ENCODE peak calls at places on chromosomes 16 and 17, in nine cellular contexts. B, W, N, Z, E, O, M, D and C are unnamed samples.

GRCh38 chr16:65318138-65318537 is 196.3 kb upstream of the CDH11 start:
- DNase-seq in N (no peak), D (peak), B (peak), Z (no peak), W (no peak), M (no peak), E (no peak), O (no peak), C (no peak)

GRCh38 chr17:49401971-49402491 is 12.7 kb downstream of the PHB1 start:
- DNase-seq in M (no peak), E (no peak), W (peak), N (no peak), Z (no peak), D (no peak), O (no peak), B (peak), C (no peak)

GRCh38 chr17:4584835-4585187 is 482 bp downstream of the SMTNL2 start:
- DNase-seq in W (peak), B (no peak), M (no peak), Z (no peak), N (no peak), E (no peak), O (no peak), D (no peak), C (no peak)

GRCh38 chr17:15441315-15441714 is 26.1 kb downstream of the CDRT4 start:
- DNase-seq in N (no peak), M (no peak), W (no peak), Z (no peak), D (no peak), O (no peak), E (peak), B (no peak), C (no peak)

GRCh38 chr16:68658258-68658973 is 13.3 kb downstream of the CDH3 start:
- DNase-seq in M (no peak), W (no peak), Z (peak), N (no peak), O (no peak), D (no peak), E (peak), B (no peak), C (no peak)

GRCh38 chr16:83797013-83797412 is 10.8 kb upstream of the HSBP1 start:
- DNase-seq in M (no peak), B (no peak), N (no peak), Z (no peak), W (no peak), D (no peak), O (no peak), E (no peak), C (no peak)

GRCh38 chr17:41977991-41978390 is 11.4 kb downstream of the CNP start:
- DNase-seq in E (no peak), D (no peak), W (peak), B (no peak), Z (no peak), N (no peak), O (no peak), M (no peak), C (no peak)

GRCh38 chr16:56294014-56294413 is 102.7 kb downstream of the GNAO1 start:
- DNase-seq in Z (no peak), D (no peak), W (no peak), M (no peak), O (no peak), N (no peak), B (no peak), E (peak), C (no peak)

GRCh38 chr17:21160401-21160800 is 33.6 kb downstream of the DHRS7B start:
- DNase-seq in M (no peak), B (no peak), E (no peak), O (no peak), W (no peak), Z (no peak), D (no peak), N (no peak), C (no peak)

GRCh38 chr16:88842308-88842756 is 14.4 kb downstream of the GALNS start:
- DNase-seq in B (no peak), W (no peak), Z (no peak), E (no peak), O (no peak), D (no peak), M (no peak), N (no peak), C (no peak)

GRCh38 chr17:30831257-30831656 is 509 bp upstream of the ATAD5 start:
- DNase-seq in E (peak), Z (peak), N (peak), D (no peak), O (no peak), B (no peak), M (no peak), W (no peak), C (no peak)

GRCh38 chr16:81520560-81521135 is 76.0 kb downstream of the CMIP start:
- DNase-seq in E (no peak), D (no peak), W (no peak), B (no peak), N (no peak), O (no peak), M (no peak), Z (no peak), C (no peak)

GRCh38 chr17:42879596-42879985 is 21.0 kb upstream of the G6PC1 start:
- DNase-seq in M (no peak), B (no peak), E (peak), W (no peak), O (no peak), Z (no peak), D (no peak), N (no peak), C (no peak)

GRCh38 chr17:56675876-56676660 is 82.6 kb downstream of the NOG start:
- DNase-seq in M (no peak), N (no peak), Z (no peak), W (no peak), E (no peak), D (no peak), O (no peak), B (no peak), C (no peak)

GRCh38 chr17:66740226-66740625 is 94.7 kb upstream of the CACNG5 start:
- DNase-seq in M (no peak), E (no peak), W (no peak), D (no peak), N (no peak), Z (no peak), B (no peak), O (no peak), C (no peak)

GRCh38 chr17:77322534-77323412 is 182.0 kb downstream of the SEC14L1 start:
- DNase-seq in W (peak), O (no peak), D (no peak), E (peak), M (peak), N (peak), Z (peak), B (no peak), C (peak)

GRCh38 chr16:87795336-87795735 is 29.6 kb upstream of the KLHDC4 start:
- DNase-seq in D (no peak), N (no peak), E (no peak), M (no peak), W (no peak), O (no peak), B (no peak), Z (no peak), C (no peak)

GRCh38 chr17:58303981-58304734 is 23.4 kb upstream of the MPO start:
- DNase-seq in B (peak), D (peak), N (peak), Z (peak), E (peak), M (peak), W (peak), O (peak), C (peak)